ENCODE peak calls at places on chromosome 5, in four cellular contexts. T is GM12878, A is SK-N-SH, M is WTC11. S is an unnamed sample.
A peak's percentile ranks its signal among the peaks of the same experiment; 100 is the strongest.

GRCh38 chr5:176608937-176609723 is 826 bp downstream of the GPRIN1 start:
- DNase-seq in M (no peak), A (no peak), T (no peak), S (no peak)

GRCh38 chr5:94893404-94894145 is 275.1 kb downstream of the SLF1 start:
- DNase-seq in M (no peak), A (peak; percentile 47), T (no peak), S (peak; percentile 24)

GRCh38 chr5:55535199-55535905 is 588 bp upstream of the PLPP1 start:
- DNase-seq in A (no peak), T (no peak), M (no peak), S (no peak)

GRCh38 chr5:169590602-169591001 is 7.0 kb downstream of the SPDL1 start:
- DNase-seq in T (no peak), M (no peak), A (no peak), S (no peak)

GRCh38 chr5:149047462-149047861 is 15.4 kb downstream of the SH3TC2 start:
- DNase-seq in M (no peak), T (no peak), A (no peak), S (no peak)

GRCh38 chr5:109076741-109077140 is 329.0 kb downstream of the FER start:
- DNase-seq in M (no peak), T (no peak), A (peak; percentile 30), S (no peak)

GRCh38 chr5:126884269-126884819 is 107.4 kb downstream of the LMNB1 start:
- DNase-seq in M (no peak), T (no peak), A (no peak), S (peak; percentile 49)

GRCh38 chr5:167943353-167943752 is 348.1 kb upstream of the WWC1 start:
- DNase-seq in M (no peak), A (no peak), T (no peak), S (no peak)

GRCh38 chr5:155546075-155546474 is 532.5 kb downstream of the KIF4B start:
- DNase-seq in T (no peak), M (no peak), A (no peak), S (no peak)

GRCh38 chr5:171493646-171494393 is 74.4 kb downstream of the FGF18 start:
- DNase-seq in A (no peak), M (no peak), T (no peak), S (no peak)

GRCh38 chr5:113378960-113379541 is 55.7 kb downstream of the TSSK1B start:
- DNase-seq in M (peak; percentile 76), T (peak; percentile 9), A (peak; percentile 69), S (peak; percentile 62)

GRCh38 chr5:74161171-74161570 is 479.4 kb downstream of the ENC1 start:
- DNase-seq in A (no peak), M (no peak), T (no peak), S (no peak)

GRCh38 chr5:133467325-133467700 is 145.0 kb downstream of the FSTL4 start:
- DNase-seq in T (no peak), M (no peak), A (no peak), S (no peak)

GRCh38 chr5:170681013-170681433 is 102.5 kb upstream of the GABRP start:
- DNase-seq in M (peak; percentile 84), T (no peak), A (peak; percentile 57), S (no peak)

GRCh38 chr5:156329197-156329611 is 2.2 kb downstream of the SGCD start:
- DNase-seq in A (no peak), M (no peak), T (no peak), S (no peak)

GRCh38 chr5:122581629-122582028 is 193.3 kb upstream of the SNX2 start:
- DNase-seq in T (no peak), A (no peak), M (no peak), S (no peak)

GRCh38 chr5:14440598-14441401 is 140.8 kb upstream of the OTULINL start:
- DNase-seq in A (peak; percentile 83), T (no peak), M (no peak), S (no peak)

GRCh38 chr5:180868960-180869359 is 7.9 kb upstream of the ZFP62 start:
- DNase-seq in M (peak; percentile 92), T (peak; percentile 61), A (peak; percentile 71), S (peak; percentile 90)

GRCh38 chr5:132787076-132787475 is 10.0 kb upstream of the SEPTIN8 start:
- DNase-seq in A (no peak), M (no peak), T (no peak), S (no peak)

GRCh38 chr5:158430166-158430828 is 571.4 kb upstream of the CLINT1 start:
- DNase-seq in M (no peak), T (no peak), A (no peak), S (no peak)

GRCh38 chr5:7894439-7894838 is 25.5 kb downstream of the MTRR start:
- DNase-seq in T (no peak), M (no peak), A (no peak), S (no peak)

GRCh38 chr5:99019812-99020697 is 91.2 kb upstream of the CHD1 start:
- DNase-seq in A (no peak), M (no peak), T (no peak), S (peak; percentile 59)

GRCh38 chr5:75331095-75332090 is 5.6 kb upstream of the HMGCR start:
- DNase-seq in M (no peak), T (no peak), A (no peak), S (no peak)

GRCh38 chr5:180313677-180314076 is 21.8 kb upstream of the MAPK9 start:
- DNase-seq in A (peak; percentile 91), M (peak; percentile 69), T (no peak), S (peak; percentile 68)

GRCh38 chr5:146510528-146510927 is 5.5 kb downstream of the GPR151 start:
- DNase-seq in A (no peak), M (no peak), T (no peak), S (no peak)

GRCh38 chr5:41403846-41404245 is 106.6 kb downstream of the PLCXD3 start:
- DNase-seq in A (no peak), T (no peak), M (no peak), S (no peak)

GRCh38 chr5:66666778-66667177 is 70.6 kb downstream of the MAST4 start:
- DNase-seq in M (no peak), T (no peak), A (no peak), S (no peak)

GRCh38 chr5:100697970-100698369 is 162.8 kb downstream of the FAM174A start:
- DNase-seq in T (no peak), A (no peak), M (no peak), S (no peak)

GRCh38 chr5:100827481-100827889 is 75.6 kb downstream of the ST8SIA4 start:
- DNase-seq in M (no peak), A (no peak), T (no peak), S (no peak)

GRCh38 chr5:40972434-40972833 is 63.1 kb downstream of the C7 start:
- DNase-seq in A (no peak), M (no peak), T (no peak), S (no peak)

GRCh38 chr5:127961764-127962148 is 121.8 kb upstream of the SLC12A2 start:
- DNase-seq in M (no peak), T (no peak), A (no peak), S (no peak)

GRCh38 chr5:127960126-127960744 is 123.3 kb upstream of the SLC12A2 start:
- DNase-seq in A (no peak), T (no peak), M (no peak), S (no peak)

GRCh38 chr5:127959152-127959764 is 124.3 kb upstream of the SLC12A2 start:
- DNase-seq in A (peak; percentile 63), T (no peak), M (no peak), S (peak; percentile 30)

GRCh38 chr5:127962491-127962890 is 121.1 kb upstream of the SLC12A2 start:
- DNase-seq in T (no peak), A (no peak), M (no peak), S (no peak)

GRCh38 chr5:127961006-127961763 is 122.4 kb upstream of the SLC12A2 start:
- DNase-seq in A (no peak), M (no peak), T (no peak), S (no peak)
- TF ChIP-seq USF1 in A (no peak), M (no peak), T (no peak), S (no peak)

GRCh38 chr5:124301850-124302249 is 444.6 kb downstream of the ZNF608 start:
- DNase-seq in T (no peak), M (no peak), A (no peak), S (no peak)
- TF ChIP-seq USF1 in T (no peak), M (no peak), A (no peak), S (no peak)

GRCh38 chr5:134651531-134651930 is 2.9 kb downstream of the SEC24A start:
- DNase-seq in M (no peak), T (no peak), A (no peak), S (no peak)
- TF ChIP-seq USF1 in M (no peak), T (no peak), A (no peak), S (no peak)

GRCh38 chr5:58460727-58461286 is 921 bp upstream of the PLK2 start:
- DNase-seq in T (peak; percentile 49), M (peak; percentile 92), A (peak; percentile 83), S (peak; percentile 19)

GRCh38 chr5:58459860-58460726 is at the start of gene PLK2:
- DNase-seq in M (peak; percentile 76), A (peak; percentile 93), T (no peak), S (no peak)

GRCh38 chr5:58462623-58463230 is 2.8 kb upstream of the PLK2 start:
- DNase-seq in T (no peak), M (no peak), A (peak; percentile 30), S (peak; percentile 15)

GRCh38 chr5:58459276-58459859 is 518 bp downstream of the PLK2 start:
- DNase-seq in M (peak; percentile 42), A (no peak), T (no peak), S (no peak)

DNA sequence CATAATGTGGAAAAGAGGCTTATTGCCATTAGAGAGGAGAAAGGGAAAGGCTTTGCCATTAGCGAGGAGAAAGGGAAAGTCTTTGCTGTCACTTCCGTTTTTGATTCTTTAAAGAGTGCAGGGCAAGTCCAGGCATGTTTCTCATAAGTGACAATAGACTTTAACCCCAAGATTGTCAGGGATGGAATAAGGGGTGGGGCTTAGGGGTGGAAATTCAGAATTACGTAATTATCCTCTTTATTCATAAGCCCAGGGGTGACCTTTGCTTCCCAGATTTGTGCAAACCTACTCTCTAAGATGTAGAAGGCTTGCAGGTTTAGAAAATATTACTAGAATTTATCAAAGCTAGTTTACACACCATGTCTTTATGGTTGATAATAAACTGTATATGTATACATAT is 2.3 kb upstream of the PLK2 start:
- DNase-seq in T (no peak), A (peak; percentile 2), M (no peak), S (no peak)
- TF ChIP-seq USF1 in T (no peak), A (no peak), M (no peak), S (no peak)

GRCh38 chr5:77356740-77357139 is 135.4 kb downstream of the WDR41 start:
- DNase-seq in A (no peak), T (peak; percentile 84), M (no peak), S (no peak)

GRCh38 chr5:77358566-77359205 is 133.4 kb downstream of the WDR41 start:
- DNase-seq in A (no peak), T (no peak), M (no peak), S (no peak)

GRCh38 chr5:77359231-77359630 is 132.9 kb downstream of the WDR41 start:
- DNase-seq in A (no peak), M (no peak), T (no peak), S (no peak)

GRCh38 chr5:77360381-77360780 is 131.7 kb downstream of the WDR41 start:
- DNase-seq in A (no peak), M (no peak), T (no peak), S (no peak)

DNA sequence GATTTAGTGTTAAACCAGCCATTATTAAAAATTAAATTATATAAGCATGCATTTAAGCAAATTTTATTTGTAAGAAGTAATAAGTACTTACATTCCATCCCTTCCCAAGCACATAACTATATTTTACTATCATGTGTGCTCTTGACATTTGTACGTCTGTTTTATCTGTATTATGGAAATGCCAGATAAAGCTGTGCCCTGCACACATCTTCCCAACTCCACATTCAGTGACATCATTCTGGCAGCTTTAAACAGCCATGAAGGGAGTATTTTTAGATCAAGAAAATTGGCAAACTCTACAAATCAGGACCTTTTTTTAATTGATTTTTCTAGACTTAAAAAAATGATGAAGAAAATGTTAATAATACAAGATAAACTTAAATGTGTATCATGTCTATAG is 131.1 kb downstream of the WDR41 start:
- DNase-seq in M (no peak), A (no peak), T (no peak), S (no peak)
- TF ChIP-seq USF1 in M (no peak), A (no peak), T (no peak), S (no peak)